ENCODE peak calls at places on chromosomes 16 and 17, in six cellular contexts. O is heart right ventricle, F is spleen, H is endodermal cell, E is fibroblast of lung, B is pancreas. M is an unnamed sample.

GRCh38 chr17:74061758-74062157 is 141.7 kb upstream of the RPL38 start:
- DNase-seq in O (no peak), F (no peak), H (no peak), E (no peak), B (no peak), M (no peak)

GRCh38 chr17:82949361-82949760 is 109.5 kb upstream of the ZNF750 start:
- DNase-seq in O (no peak), F (peak; percentile 27), H (no peak), E (no peak), B (peak; percentile 16), M (no peak)

GRCh38 chr17:44219126-44219635 is 294 bp downstream of the UBTF start:
- DNase-seq in O (no peak), F (no peak), H (peak; percentile 87), E (peak; percentile 67), B (peak; percentile 91), M (peak; percentile 60)

GRCh38 chr17:12180644-12181261 is 160.1 kb downstream of the MAP2K4 start:
- DNase-seq in O (no peak), F (no peak), H (peak; percentile 69), E (peak; percentile 80), B (no peak), M (no peak)

GRCh38 chr17:39339272-39339671 is 62.2 kb downstream of the FBXL20 start:
- DNase-seq in O (no peak), F (no peak), H (no peak), E (no peak), B (no peak), M (no peak)

GRCh38 chr16:78553268-78554044 is 454.0 kb downstream of the WWOX start:
- DNase-seq in O (no peak), F (no peak), H (peak; percentile 71), E (no peak), B (no peak), M (no peak)

GRCh38 chr17:75689441-75689873 is 22.3 kb downstream of the SAP30BP start:
- DNase-seq in O (no peak), F (peak; percentile 63), H (no peak), E (no peak), B (peak; percentile 5), M (peak; percentile 49)

GRCh38 chr16:51577621-51578303 is 426.7 kb upstream of the SALL1 start:
- DNase-seq in O (no peak), F (no peak), H (no peak), E (peak; percentile 26), B (no peak), M (no peak)

GRCh38 chr16:85963746-85964370 is 64.9 kb downstream of the IRF8 start:
- DNase-seq in O (peak; percentile 72), F (no peak), H (no peak), E (peak; percentile 6), B (no peak), M (no peak)

GRCh38 chr17:54781389-54781788 is 119.3 kb upstream of the TOM1L1 start:
- DNase-seq in O (no peak), F (no peak), H (no peak), E (no peak), B (no peak), M (no peak)

GRCh38 chr16:47713225-47713595 is 252.1 kb downstream of the PHKB start:
- DNase-seq in O (no peak), F (no peak), H (no peak), E (peak; percentile 83), B (no peak), M (no peak)

GRCh38 chr16:57863434-57864160 is 61.3 kb upstream of the KIFC3 start:
- DNase-seq in O (peak; percentile 41), F (no peak), H (peak; percentile 88), E (peak; percentile 80), B (peak; percentile 60), M (no peak)

GRCh38 chr17:18262111-18262510 is 1.6 kb downstream of the MIEF2 start:
- DNase-seq in O (no peak), F (no peak), H (no peak), E (no peak), B (no peak), M (no peak)

GRCh38 chr17:4949321-4950074 is 1.2 kb upstream of the PFN1 start:
- DNase-seq in O (peak; percentile 75), F (peak; percentile 94), H (peak; percentile 94), E (peak; percentile 71), B (peak; percentile 89), M (peak; percentile 70)

GRCh38 chr16:83817022-83817421 is 9.2 kb downstream of the HSBP1 start:
- DNase-seq in O (no peak), F (no peak), H (no peak), E (no peak), B (no peak), M (no peak)

DNA sequence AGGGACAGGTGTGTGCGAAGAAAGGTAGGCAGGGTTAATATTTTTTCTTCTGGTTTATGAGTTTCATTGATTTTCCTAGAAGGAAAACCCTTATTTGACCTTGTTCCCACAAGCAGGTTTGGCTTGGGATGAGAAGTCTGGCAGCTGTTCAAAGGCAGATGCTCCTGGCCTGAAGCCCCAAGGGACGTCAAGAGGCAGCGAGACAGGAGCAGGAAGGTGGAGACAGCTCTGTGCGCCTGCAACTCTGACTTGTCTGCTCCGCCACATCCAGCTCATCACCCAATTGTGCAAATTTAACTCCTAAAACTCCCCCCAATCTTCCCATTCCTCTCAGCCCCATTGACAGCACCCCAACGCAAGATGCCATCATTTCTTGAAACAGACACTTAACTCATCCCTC is 136.9 kb upstream of the XYLT1 start:
- DNase-seq in O (no peak), F (no peak), H (no peak), E (no peak), B (no peak), M (no peak)
- H3K27me3 ChIP-seq in O (no peaks in the 10 kb centered on the region), F (peaks cover 12% of the 10 kb centered on the region), H (no peaks in the 10 kb centered on the region), E (no peaks in the 10 kb centered on the region), B (no peaks in the 10 kb centered on the region), M (no peaks in the 10 kb centered on the region)

GRCh38 chr16:87461466-87461975 is 31.3 kb downstream of the ZCCHC14 start:
- DNase-seq in O (peak; percentile 50), F (no peak), H (peak; percentile 98), E (no peak), B (peak; percentile 97), M (no peak)
- TF ChIP-seq CTCF in O (peak; percentile 47), F (peak; percentile 30), H (peak; percentile 82), E (no peak), B (peak; percentile 51), M (no peak)

GRCh38 chr17:66830451-66830850 is 4.5 kb upstream of the CACNG5 start:
- DNase-seq in O (no peak), F (no peak), H (peak; percentile 92), E (no peak), B (no peak), M (no peak)

GRCh38 chr17:66826856-66827255 is 8.1 kb upstream of the CACNG5 start:
- DNase-seq in O (no peak), F (no peak), H (no peak), E (no peak), B (no peak), M (no peak)

GRCh38 chr17:66829883-66830282 is 5.0 kb upstream of the CACNG5 start:
- DNase-seq in O (no peak), F (no peak), H (no peak), E (peak; percentile 49), B (no peak), M (no peak)

GRCh38 chr17:66831383-66832220 is 3.3 kb upstream of the CACNG5 start:
- DNase-seq in O (no peak), F (no peak), H (no peak), E (no peak), B (no peak), M (no peak)

DNA sequence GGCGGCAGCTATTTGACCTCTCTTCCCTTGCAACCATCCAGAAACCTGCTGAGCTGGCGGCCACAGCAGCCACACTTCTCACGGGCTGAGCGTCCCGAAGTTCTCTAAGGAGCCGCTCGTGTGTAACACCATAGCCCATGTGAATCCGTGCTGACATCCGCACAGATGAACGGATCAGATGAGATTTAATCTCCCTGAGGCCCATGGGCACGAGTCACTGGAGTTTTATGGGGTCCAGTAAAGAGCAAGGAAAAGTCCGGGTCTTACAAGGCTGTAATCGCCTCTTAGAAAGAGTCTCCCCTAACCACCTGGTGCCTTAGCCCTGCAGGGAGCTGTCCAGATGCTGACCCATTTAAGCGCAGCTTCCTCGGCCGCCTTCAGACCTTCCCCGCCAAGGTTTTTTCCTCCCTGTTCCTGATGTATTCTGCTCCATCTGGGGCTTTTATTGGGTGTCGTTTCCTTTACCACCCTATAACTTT is 5.5 kb upstream of the CACNG5 start:
- DNase-seq in O (no peak), F (no peak), H (peak; percentile 94), E (peak; percentile 74), B (no peak), M (no peak)
- H3K27me3 ChIP-seq in O (peaks cover 45% of the 10 kb centered on the region), F (peaks cover 81% of the 10 kb centered on the region), H (peaks cover 23% of the 10 kb centered on the region), E (peaks cover 5% of the 10 kb centered on the region), B (no peaks in the 10 kb centered on the region), M (peaks cover 50% of the 10 kb centered on the region)

GRCh38 chr17:19363114-19363438 is 553 bp upstream of the B9D1 start:
- DNase-seq in O (no peak), F (no peak), H (no peak), E (no peak), B (no peak), M (no peak)
- TF ChIP-seq CTCF in O (no peak), F (no peak), H (no peak), E (no peak), B (no peak), M (peak; percentile 52)

DNA sequence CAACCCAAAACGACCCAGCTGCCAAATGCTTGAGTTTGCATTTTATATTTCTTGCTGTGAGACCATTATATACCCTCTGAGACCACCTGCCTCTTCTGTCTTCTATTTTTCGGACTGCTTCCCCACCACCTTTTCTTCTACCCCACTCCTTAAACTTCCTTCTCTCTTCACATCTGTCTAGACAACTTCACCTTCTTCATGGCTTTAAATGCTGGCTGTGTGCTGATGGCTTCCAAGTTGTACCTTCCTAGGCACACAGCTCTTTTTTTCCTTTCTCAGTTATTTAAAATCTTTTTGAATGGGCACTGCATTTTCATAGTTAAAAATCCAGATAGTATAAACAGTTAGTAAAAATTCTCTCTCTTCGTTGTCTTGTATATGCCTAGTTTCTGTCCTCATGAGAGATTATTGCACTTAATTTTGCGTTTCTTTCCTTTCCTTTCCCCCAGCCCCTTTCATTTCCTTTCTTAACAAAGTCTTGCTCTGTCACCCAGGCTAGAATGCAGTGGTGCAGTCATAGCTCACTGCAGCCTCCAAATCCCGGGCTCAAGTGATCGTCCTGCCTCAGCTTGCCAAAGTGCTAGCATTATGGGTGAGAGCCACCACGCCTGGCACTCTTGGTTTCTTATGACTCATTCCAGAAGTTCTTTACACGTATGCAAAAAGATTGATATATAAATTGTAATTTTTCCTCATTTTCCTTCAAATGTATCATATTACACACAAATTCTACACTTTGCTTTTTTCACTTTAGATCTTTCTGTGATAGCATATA is 114.3 kb downstream of the NPIPB5 start:
- DNase-seq in O (no peak), F (no peak), H (no peak), E (no peak), B (no peak), M (no peak)
- H3K27me3 ChIP-seq in O (peaks cover 37% of the 10 kb centered on the region), F (peaks cover 30% of the 10 kb centered on the region), H (no peaks in the 10 kb centered on the region), E (peaks cover 9% of the 10 kb centered on the region), B (no peaks in the 10 kb centered on the region), M (peaks cover 9% of the 10 kb centered on the region)